ENCODE peak calls at places on chromosomes 12 and 14, in five cellular contexts. R, U, V, M and D are unnamed samples. For H3K4me1, the result is how much of the 10 kb centered on the place peaks cover.

GRCh38 chr14:24411468-24412454 is 13.0 kb downstream of the NYNRIN start:
- DNase-seq in R (no peak), U (no peak), V (no peak), M (peak), D (no peak)

GRCh38 chr12:104902125-104902524 is 56.0 kb downstream of the SLC41A2 start:
- DNase-seq in R (no peak), U (no peak), V (no peak), M (no peak), D (no peak)

GRCh38 chr12:107853479-107853878 is 79.0 kb downstream of the ASCL4 start:
- DNase-seq in R (no peak), U (no peak), V (no peak), M (no peak), D (no peak)

GRCh38 chr14:104977681-104978647 is at the start of gene AHNAK2:
- DNase-seq in R (peak), U (peak), V (peak), M (peak), D (peak)

GRCh38 chr12:67274186-67274585 is 5.0 kb downstream of the CAND1 start:
- DNase-seq in R (no peak), U (no peak), V (no peak), M (no peak), D (no peak)

GRCh38 chr12:14950421-14950820 is 11.0 kb downstream of the ARHGDIB start:
- DNase-seq in R (no peak), U (no peak), V (no peak), M (no peak), D (no peak)

GRCh38 chr12:54983536-54984102 is 943 bp downstream of the TESPA1 start:
- DNase-seq in R (no peak), U (no peak), V (no peak), M (no peak), D (no peak)

GRCh38 chr14:60303745-60304144 is 54.7 kb downstream of the PPM1A start:
- DNase-seq in R (peak), U (no peak), V (no peak), M (no peak), D (no peak)

GRCh38 chr12:104064842-104065441 is 611 bp downstream of the HCFC2 start:
- DNase-seq in R (no peak), U (peak), V (peak), M (no peak), D (no peak)

GRCh38 chr12:53120685-53121525 is 17.6 kb downstream of the SOAT2 start:
- DNase-seq in R (no peak), U (no peak), V (no peak), M (no peak), D (no peak)

GRCh38 chr14:91154851-91155625 is 41.2 kb downstream of the DGLUCY start:
- DNase-seq in R (peak), U (no peak), V (peak), M (no peak), D (peak)

GRCh38 chr14:105484069-105484996 is 2.4 kb upstream of the CRIP1 start:
- DNase-seq in R (peak), U (no peak), V (no peak), M (no peak), D (no peak)

GRCh38 chr12:2307550-2307949 is 254.8 kb downstream of the CACNA1C start:
- DNase-seq in R (no peak), U (no peak), V (no peak), M (peak), D (no peak)

GRCh38 chr12:132286912-132287311 is 42.5 kb downstream of the GALNT9 start:
- DNase-seq in R (no peak), U (peak), V (peak), M (no peak), D (no peak)

GRCh38 chr12:109695420-109695819 is 18.2 kb upstream of the FAM222A start:
- DNase-seq in R (no peak), U (peak), V (no peak), M (peak), D (no peak)

GRCh38 chr12:93125126-93125525 is 196.0 kb upstream of the EEA1 start:
- DNase-seq in R (no peak), U (no peak), V (no peak), M (no peak), D (no peak)

GRCh38 chr12:26928661-26929060 is 9.1 kb downstream of the INTS13 start:
- DNase-seq in R (no peak), U (no peak), V (no peak), M (no peak), D (no peak)

GRCh38 chr14:44895716-44896115 is 66.0 kb downstream of the KLHL28 start:
- DNase-seq in R (no peak), U (no peak), V (no peak), M (no peak), D (no peak)

GRCh38 chr12:72723732-72724131 is 451.6 kb downstream of the TRHDE start:
- DNase-seq in R (no peak), U (no peak), V (no peak), M (no peak), D (no peak)

GRCh38 chr12:13152281-13152680 is 44.2 kb upstream of the EMP1 start:
- DNase-seq in R (peak), U (no peak), V (peak), M (no peak), D (no peak)

GRCh38 chr12:85280138-85280983 is at the start of gene ALX1:
- DNase-seq in R (no peak), U (peak), V (peak), M (peak), D (no peak)

GRCh38 chr14:28375295-28375694 is 391.3 kb upstream of the FOXG1 start:
- DNase-seq in R (no peak), U (no peak), V (no peak), M (peak), D (no peak)

GRCh38 chr12:51326762-51327439 is 2.9 kb upstream of the BIN2 start:
- DNase-seq in R (peak), U (no peak), V (no peak), M (no peak), D (no peak)
- H3K4me1 ChIP-seq in R (under half), U (under half), V (under half), M (under half), D (under half)

GRCh38 chr12:6201199-6201608 is 1.0 kb downstream of the CD9 start:
- DNase-seq in R (no peak), U (peak), V (peak), M (peak), D (no peak)

GRCh38 chr12:6202331-6202730 is 2.1 kb downstream of the CD9 start:
- DNase-seq in R (no peak), U (no peak), V (no peak), M (no peak), D (no peak)

GRCh38 chr12:6204533-6205143 is 4.4 kb downstream of the CD9 start:
- DNase-seq in R (no peak), U (no peak), V (no peak), M (no peak), D (no peak)

GRCh38 chr12:6201775-6202292 is 1.6 kb downstream of the CD9 start:
- DNase-seq in R (no peak), U (no peak), V (no peak), M (no peak), D (no peak)

GRCh38 chr12:6202846-6203245 is 2.6 kb downstream of the CD9 start:
- DNase-seq in R (no peak), U (no peak), V (no peak), M (no peak), D (no peak)
- H3K4me3 ChIP-seq in R (peak), U (peak), V (peak), M (no peak), D (no peak)

GRCh38 chr12:31514912-31515311 is 76.0 kb downstream of the DENND5B start:
- DNase-seq in R (no peak), U (no peak), V (no peak), M (no peak), D (no peak)
- H3K4me1 ChIP-seq in R (under half), U (under half), V (under half), M (under half), D (under half)

GRCh38 chr12:3750616-3751015 is 2.3 kb downstream of the CRACR2A start:
- DNase-seq in R (no peak), U (no peak), V (no peak), M (no peak), D (no peak)

GRCh38 chr12:3752096-3752709 is 706 bp downstream of the CRACR2A start:
- DNase-seq in R (peak), U (peak), V (peak), M (peak), D (peak)

GRCh38 chr12:3752741-3753486 is at the start of gene CRACR2A:
- DNase-seq in R (peak), U (peak), V (peak), M (peak), D (peak)

GRCh38 chr12:3753549-3754284 is 808 bp upstream of the CRACR2A start:
- DNase-seq in R (peak), U (no peak), V (peak), M (peak), D (no peak)

GRCh38 chr12:3751151-3752095 is 1.5 kb downstream of the CRACR2A start:
- DNase-seq in R (no peak), U (no peak), V (no peak), M (no peak), D (no peak)
- H3K4me3 ChIP-seq in R (no peak), U (no peak), V (no peak), M (no peak), D (no peak)

GRCh38 chr14:21098134-21098891 is at the start of gene ZNF219:
- DNase-seq in R (peak), U (peak), V (peak), M (peak), D (peak)

GRCh38 chr14:21096889-21097615 is 1.4 kb downstream of the ZNF219 start:
- DNase-seq in R (no peak), U (no peak), V (no peak), M (peak), D (no peak)

GRCh38 chr14:21098892-21099595 is 589 bp upstream of the ZNF219 start:
- DNase-seq in R (no peak), U (no peak), V (no peak), M (peak), D (no peak)

GRCh38 chr14:21096438-21096837 is 2.0 kb downstream of the ZNF219 start:
- DNase-seq in R (no peak), U (no peak), V (no peak), M (peak), D (no peak)

DNA sequence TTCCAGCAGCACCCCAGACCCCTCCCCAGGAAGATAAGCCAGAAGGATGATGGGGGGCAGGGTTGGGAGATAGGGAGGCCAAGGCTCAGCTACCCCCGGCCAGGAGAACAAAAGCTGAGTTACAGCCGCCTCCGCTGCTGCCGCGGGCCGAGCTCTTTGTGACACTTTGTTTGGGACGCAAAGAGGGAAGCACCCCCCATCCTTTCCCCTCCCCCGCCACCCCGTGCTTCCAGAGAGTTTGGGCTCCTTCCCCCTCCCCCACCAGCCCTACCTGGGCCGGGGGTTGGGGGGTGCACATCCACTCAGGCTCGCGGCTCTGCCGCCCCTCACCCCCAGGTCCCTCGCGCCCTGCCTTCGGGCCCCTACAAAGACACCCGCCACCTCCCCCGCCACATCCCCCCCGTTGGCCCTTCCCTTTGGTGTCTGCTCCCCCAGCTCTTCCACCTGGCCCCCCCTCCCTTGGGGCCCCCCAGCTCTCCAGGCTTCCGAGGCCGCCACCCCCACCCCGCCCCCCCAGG is 780 bp downstream of the ZNF219 start:
- DNase-seq in R (peak), U (peak), V (no peak), M (peak), D (no peak)
- H3K4me1 ChIP-seq in R (under half), U (under half), V (under half), M (under half), D (under half)